ENCODE peak calls at places on chromosomes 12 and 14, in ten cellular contexts. X is NCI-H1092 treated with DMSO at 0.1 percent for 48 hours; M is activated CD4-positive, CD25-positive, alpha-beta regulatory T cell; U is progenitor cell of endocrine pancreas; B is COR-L47; Z is GM03348; V is iris pigment epithelial cell; N is A172; D is transverse colon; R is NCI-H1105. Q is an unnamed sample.

GRCh38 chr14:59101441-59101840 is 87.0 kb upstream of the DAAM1 start:
- DNase-seq in B (no peak), U (no peak), Z (peak; percentile 34), R (no peak), N (no peak), V (peak; percentile 61), M (no peak), D (no peak), X (no peak), Q (no peak)

GRCh38 chr12:132597333-132598283 is 12.8 kb downstream of the LRCOL1 start:
- DNase-seq in X (peak; percentile 51), Z (no peak), V (peak; percentile 74), U (no peak), N (peak; percentile 31), R (peak; percentile 21), D (no peak), M (no peak), B (peak; percentile 31), Q (peak; percentile 60)

GRCh38 chr12:79531547-79531946 is 159.2 kb downstream of the PAWR start:
- DNase-seq in M (no peak), V (peak; percentile 86), R (no peak), D (no peak), U (no peak), N (no peak), B (no peak), X (no peak), Z (no peak), Q (no peak)

GRCh38 chr14:22847661-22848341 is 11.4 kb downstream of the MMP14 start:
- DNase-seq in R (no peak), D (no peak), M (no peak), B (no peak), V (peak; percentile 81), U (no peak), X (no peak), N (no peak), Z (peak; percentile 47), Q (peak; percentile 80)

GRCh38 chr12:65306229-65306602 is 27.7 kb downstream of the MSRB3 start:
- DNase-seq in D (no peak), U (no peak), Z (no peak), N (no peak), X (no peak), R (no peak), V (no peak), M (no peak), B (no peak), Q (peak; percentile 57)

GRCh38 chr12:127343941-127344340 is 923.0 kb upstream of the TMEM132C start:
- DNase-seq in M (no peak), N (peak; percentile 79), X (no peak), Z (no peak), R (no peak), B (no peak), D (no peak), U (no peak), V (no peak), Q (peak; percentile 24)

GRCh38 chr12:7832059-7832696 is 40.5 kb downstream of the SLC2A14 start:
- DNase-seq in B (no peak), M (no peak), U (no peak), R (no peak), V (peak; percentile 51), X (peak; percentile 0), D (no peak), Z (peak; percentile 87), N (peak; percentile 18), Q (peak; percentile 70)

GRCh38 chr12:9351136-9351535 is 142.9 kb upstream of the PZP start:
- DNase-seq in M (no peak), R (no peak), N (no peak), Z (no peak), X (no peak), B (no peak), D (no peak), V (no peak), U (no peak), Q (no peak)

GRCh38 chr12:879641-880040 is 69.9 kb downstream of the RAD52 start:
- DNase-seq in U (no peak), D (no peak), B (no peak), N (peak; percentile 2), M (no peak), V (peak; percentile 53), X (no peak), Z (peak; percentile 7), R (no peak), Q (peak; percentile 80)

GRCh38 chr14:30519961-30520360 is 39.0 kb upstream of the G2E3 start:
- DNase-seq in N (no peak), R (no peak), X (peak; percentile 46), U (no peak), B (no peak), Z (no peak), M (no peak), V (no peak), D (no peak), Q (no peak)

GRCh38 chr12:123546281-123546680 is 12.8 kb upstream of the RILPL1 start:
- DNase-seq in Z (peak; percentile 60), M (no peak), B (no peak), V (peak; percentile 46), D (no peak), U (no peak), R (no peak), X (no peak), N (no peak), Q (peak; percentile 63)

GRCh38 chr14:52370406-52370911 is 56.3 kb downstream of the PTGER2 start:
- DNase-seq in R (no peak), N (no peak), D (no peak), U (no peak), V (no peak), Z (no peak), X (no peak), M (no peak), B (no peak), Q (no peak)

GRCh38 chr12:13073191-13073590 is 29.0 kb downstream of the FAM234B start:
- DNase-seq in V (no peak), N (no peak), X (no peak), Z (no peak), R (no peak), U (no peak), D (no peak), B (no peak), M (no peak), Q (no peak)

GRCh38 chr12:16604853-16605252 is 1.1 kb downstream of the LMO3 start:
- DNase-seq in R (no peak), Z (no peak), V (no peak), N (no peak), B (no peak), M (no peak), X (peak; percentile 59), U (no peak), D (no peak), Q (no peak)

GRCh38 chr12:23830210-23830609 is 119.3 kb downstream of the SOX5 start:
- DNase-seq in R (no peak), M (no peak), X (no peak), D (no peak), B (no peak), Z (no peak), U (no peak), V (no peak), N (no peak), Q (no peak)

GRCh38 chr12:11675952-11676505 is 26.6 kb downstream of the ETV6 start:
- DNase-seq in V (no peak), X (no peak), B (no peak), U (no peak), M (no peak), Z (no peak), N (no peak), R (no peak), D (no peak), Q (no peak)

GRCh38 chr12:42382013-42382696 is 56.2 kb downstream of the PPHLN1 start:
- DNase-seq in U (no peak), D (no peak), Z (peak; percentile 54), B (no peak), R (no peak), X (no peak), M (no peak), N (no peak), V (peak; percentile 74), Q (no peak)

GRCh38 chr12:81518638-81519037 is 240.5 kb downstream of the PPFIA2 start:
- DNase-seq in N (no peak), Z (no peak), R (no peak), V (no peak), D (no peak), B (no peak), X (no peak), U (no peak), M (no peak), Q (no peak)

GRCh38 chr12:127170271-127171180 is 1096.4 kb upstream of the TMEM132C start:
- DNase-seq in M (no peak), X (no peak), Z (peak; percentile 48), D (no peak), N (no peak), R (no peak), U (no peak), V (peak; percentile 5), B (no peak), Q (no peak)

GRCh38 chr12:50453872-50454271 is 50.9 kb upstream of the DIP2B start:
- DNase-seq in X (no peak), N (no peak), M (no peak), D (no peak), V (peak; percentile 76), U (no peak), B (no peak), Z (peak; percentile 13), R (no peak), Q (no peak)

GRCh38 chr14:89533761-89534160 is 116.7 kb upstream of the FOXN3 start:
- DNase-seq in V (no peak), X (no peak), U (no peak), N (no peak), B (no peak), D (no peak), M (no peak), Z (no peak), R (no peak), Q (no peak)

GRCh38 chr12:30926243-30927209 is at the start of gene TSPAN11:
- DNase-seq in Z (peak; percentile 85), B (no peak), U (peak; percentile 71), R (peak; percentile 80), X (peak; percentile 57), N (no peak), M (no peak), V (peak; percentile 48), D (no peak), Q (peak; percentile 12)

GRCh38 chr12:64672925-64673409 is 62.7 kb downstream of the RASSF3 start:
- DNase-seq in B (peak; percentile 86), R (peak; percentile 45), X (peak; percentile 78), U (no peak), Z (no peak), D (peak; percentile 93), N (peak; percentile 82), V (no peak), M (no peak), Q (peak; percentile 64)

GRCh38 chr12:85279449-85280137 is 427 bp upstream of the ALX1 start:
- DNase-seq in X (no peak), M (no peak), D (no peak), B (no peak), N (no peak), U (peak; percentile 15), V (peak; percentile 24), R (no peak), Z (no peak), Q (no peak)

GRCh38 chr12:131726-132465 is 65.3 kb downstream of the IQSEC3 start:
- DNase-seq in M (no peak), Z (no peak), R (no peak), V (peak; percentile 7), N (peak; percentile 15), B (no peak), U (no peak), X (no peak), D (no peak), Q (peak; percentile 25)

GRCh38 chr14:77991128-77991772 is 178.9 kb upstream of the NRXN3 start:
- DNase-seq in Z (no peak), X (no peak), N (no peak), R (no peak), D (no peak), V (no peak), U (no peak), M (no peak), B (no peak), Q (no peak)

GRCh38 chr12:19382111-19382526 is 57.2 kb upstream of the AEBP2 start:
- DNase-seq in N (peak; percentile 90), R (no peak), B (no peak), X (no peak), Z (peak; percentile 78), V (peak; percentile 95), M (no peak), U (no peak), D (no peak), Q (peak; percentile 88)

GRCh38 chr12:110948041-110948440 is 27.7 kb upstream of the MYL2 start:
- DNase-seq in U (no peak), V (no peak), D (no peak), X (no peak), R (no peak), Z (no peak), N (no peak), M (no peak), B (no peak), Q (no peak)